ENCODE peak calls at places on chromosomes 12 and 14, in nine cellular contexts. Z, H, E, O, Y, I, M, X and T are unnamed samples.

GRCh38 chr12:1719139-1719538 is 28.3 kb downstream of the ADIPOR2 start:
- DNase-seq in Z (no peak), M (no peak), O (no peak), Y (no peak), I (no peak), E (peak), X (no peak), H (no peak), T (no peak)

GRCh38 chr12:128729628-128730121 is 94.1 kb downstream of the SLC15A4 start:
- DNase-seq in E (no peak), M (no peak), X (no peak), H (no peak), Y (no peak), Z (peak), I (no peak), O (no peak), T (no peak)

GRCh38 chr12:49288412-49288853 is 6.5 kb upstream of the PRPH start:
- DNase-seq in Z (peak), H (peak), E (peak), O (peak), Y (peak), X (peak), M (no peak), I (peak), T (no peak)

GRCh38 chr14:43041207-43041606 is 1434.5 kb downstream of the LRFN5 start:
- DNase-seq in H (no peak), M (no peak), Y (no peak), I (no peak), X (no peak), E (no peak), Z (no peak), O (no peak), T (no peak)

GRCh38 chr12:108302471-108303311 is 36.4 kb downstream of the CMKLR1 start:
- DNase-seq in I (no peak), O (peak), Z (no peak), E (peak), M (no peak), Y (no peak), X (no peak), H (no peak), T (peak)

GRCh38 chr14:61454545-61454944 is 133.2 kb downstream of the PRKCH start:
- DNase-seq in M (no peak), E (no peak), Y (no peak), O (no peak), Z (no peak), I (no peak), H (no peak), X (no peak), T (no peak)

GRCh38 chr14:50360851-50361250 is 35.8 kb downstream of the CDKL1 start:
- DNase-seq in H (no peak), M (no peak), Z (no peak), I (no peak), O (peak), X (no peak), Y (no peak), E (no peak), T (no peak)

GRCh38 chr14:34380446-34380845 is 81.6 kb downstream of the SPTSSA start:
- DNase-seq in I (no peak), O (no peak), Z (no peak), Y (no peak), H (no peak), E (no peak), X (no peak), M (no peak), T (no peak)

GRCh38 chr12:95351745-95352144 is 122.2 kb upstream of the METAP2 start:
- DNase-seq in O (no peak), Z (no peak), H (no peak), M (no peak), X (no peak), I (no peak), Y (no peak), E (peak), T (no peak)

GRCh38 chr14:100376751-100377171 is 53.6 kb downstream of the SLC25A47 start:
- DNase-seq in H (peak), Y (no peak), M (no peak), I (no peak), Z (no peak), E (no peak), X (no peak), O (peak), T (no peak)

GRCh38 chr12:53499261-53500118 is at the start of gene MAP3K12:
- DNase-seq in X (peak), E (peak), H (peak), M (no peak), Z (peak), I (peak), O (peak), Y (peak), T (peak)

GRCh38 chr12:55721601-55722213 is 1.5 kb downstream of the RDH5 start:
- DNase-seq in I (no peak), Z (no peak), Y (no peak), M (no peak), X (no peak), H (no peak), O (no peak), E (no peak), T (peak)

GRCh38 chr12:49346659-49347306 is at the start of gene DNAJC22:
- DNase-seq in O (no peak), H (no peak), I (peak), E (peak), Y (peak), M (no peak), Z (peak), X (no peak), T (no peak)

GRCh38 chr14:39212034-39212433 is 21.7 kb upstream of the MIA2 start:
- DNase-seq in E (no peak), Z (no peak), I (no peak), M (no peak), X (no peak), H (no peak), Y (no peak), O (no peak), T (no peak)

GRCh38 chr14:74922752-74923401 is at the start of gene RPS6KL1:
- DNase-seq in O (peak), E (peak), I (peak), M (no peak), Z (peak), X (peak), H (peak), Y (peak), T (peak)

GRCh38 chr12:124395284-124395752 is 100.4 kb downstream of the RFLNA start:
- DNase-seq in H (no peak), O (no peak), Y (no peak), M (no peak), I (no peak), E (no peak), X (no peak), Z (peak), T (no peak)

GRCh38 chr14:46034305-46034704 is 617.3 kb downstream of the RPL10L start:
- DNase-seq in Z (no peak), X (no peak), H (no peak), O (no peak), Y (no peak), E (no peak), I (no peak), M (no peak), T (no peak)

GRCh38 chr14:30620178-30620577 is 1.9 kb upstream of the SCFD1 start:
- DNase-seq in X (no peak), H (no peak), M (no peak), O (peak), I (peak), Y (no peak), Z (no peak), E (peak), T (no peak)

GRCh38 chr12:67647251-67647546 is 1.3 kb upstream of the DYRK2 start:
- DNase-seq in O (no peak), M (no peak), Z (peak), Y (no peak), H (no peak), E (no peak), X (no peak), I (no peak), T (no peak)

GRCh38 chr14:23366163-23366921 is 1.4 kb upstream of the EFS start:
- DNase-seq in Y (no peak), O (peak), I (no peak), H (no peak), X (no peak), M (no peak), Z (no peak), E (peak), T (peak)

GRCh38 chr14:65301862-65302539 is 110.5 kb upstream of the FUT8 start:
- DNase-seq in H (no peak), E (no peak), X (no peak), I (no peak), O (no peak), Z (no peak), Y (no peak), M (no peak), T (no peak)

GRCh38 chr14:51302319-51303030 is 62.4 kb downstream of the TMX1 start:
- DNase-seq in O (no peak), X (no peak), M (no peak), E (peak), Y (no peak), I (peak), Z (peak), H (no peak), T (no peak)

GRCh38 chr14:67186369-67186768 is 2.9 kb upstream of the GARIN2 start:
- DNase-seq in E (no peak), I (peak), X (no peak), H (no peak), M (no peak), Y (peak), Z (no peak), O (no peak), T (no peak)

GRCh38 chr14:72303930-72304329 is 371.7 kb downstream of the RGS6 start:
- DNase-seq in O (no peak), M (no peak), Z (no peak), H (no peak), E (no peak), I (no peak), X (no peak), Y (no peak), T (no peak)

GRCh38 chr14:64762044-64763034 is 58.1 kb downstream of the PLEKHG3 start:
- DNase-seq in O (peak), X (peak), I (no peak), M (no peak), Y (peak), H (peak), Z (peak), E (peak), T (peak)

GRCh38 chr12:38744056-38744455 is 161.3 kb downstream of the CPNE8 start:
- DNase-seq in I (no peak), E (peak), X (no peak), Z (no peak), Y (no peak), M (no peak), H (no peak), O (no peak), T (no peak)

GRCh38 chr12:42705863-42706262 is 116.3 kb upstream of the PRICKLE1 start:
- DNase-seq in E (peak), H (no peak), Y (no peak), M (no peak), Z (no peak), O (peak), I (no peak), X (no peak), T (peak)

GRCh38 chr12:4607056-4607455 is 41.8 kb downstream of the AKAP3 start:
- DNase-seq in X (no peak), E (peak), Z (no peak), M (no peak), H (no peak), Y (no peak), I (no peak), O (no peak), T (no peak)

GRCh38 chr12:50021071-50021470 is 4.2 kb downstream of the RACGAP1 start:
- DNase-seq in Z (no peak), H (no peak), Y (no peak), I (no peak), O (no peak), X (no peak), E (peak), M (no peak), T (no peak)

GRCh38 chr12:127830730-127831129 is 436.2 kb upstream of the TMEM132C start:
- DNase-seq in M (no peak), E (no peak), X (no peak), H (no peak), Z (no peak), I (no peak), Y (no peak), O (no peak), T (no peak)